ENCODE peak calls at places on chromosomes 4 and X, in five cellular contexts. One of them, this sample, is unnamed.

GRCh38 chr4:55397024-55397520 is 1.3 kb downstream of the TMEM165 start:
- DNase-seq in CD8-positive, alpha-beta memory T cell: no peak
- DNase-seq in hepatocyte: peak; percentile 18
- DNase-seq in kidney: no peak
- DNase-seq in suprapubic skin: peak; percentile 68
- DNase-seq in this sample: no peak

GRCh38 chr4:40227284-40227683 is 30.5 kb downstream of the RHOH start:
- DNase-seq in suprapubic skin: no peak
- DNase-seq in hepatocyte: no peak
- DNase-seq in CD8-positive, alpha-beta memory T cell: peak; percentile 69
- DNase-seq in kidney: no peak
- DNase-seq in this sample: no peak

GRCh38 chrX:107447642-107448041 is 1.8 kb upstream of the FRMPD3 start:
- DNase-seq in hepatocyte: no peak
- DNase-seq in CD8-positive, alpha-beta memory T cell: no peak
- DNase-seq in suprapubic skin: no peak
- DNase-seq in kidney: no peak
- DNase-seq in this sample: no peak

GRCh38 chrX:72123471-72124185 is 8.1 kb downstream of the RTL5 start:
- DNase-seq in hepatocyte: peak; percentile 66
- DNase-seq in kidney: peak; percentile 87
- DNase-seq in CD8-positive, alpha-beta memory T cell: no peak
- DNase-seq in suprapubic skin: no peak
- DNase-seq in this sample: peak; percentile 78

GRCh38 chr4:82792912-82793649 is 5.5 kb downstream of the SCD5 start:
- DNase-seq in CD8-positive, alpha-beta memory T cell: no peak
- DNase-seq in kidney: no peak
- DNase-seq in suprapubic skin: no peak
- DNase-seq in hepatocyte: no peak
- DNase-seq in this sample: no peak

GRCh38 chrX:27998666-27999065 is 17.4 kb upstream of the DCAF8L1 start:
- DNase-seq in kidney: no peak
- DNase-seq in CD8-positive, alpha-beta memory T cell: no peak
- DNase-seq in suprapubic skin: no peak
- DNase-seq in hepatocyte: no peak
- DNase-seq in this sample: no peak

GRCh38 chrX:66728818-66729271 is 90.0 kb upstream of the EDA2R start:
- DNase-seq in kidney: peak; percentile 35
- DNase-seq in hepatocyte: peak; percentile 72
- DNase-seq in suprapubic skin: peak; percentile 65
- DNase-seq in CD8-positive, alpha-beta memory T cell: peak; percentile 50
- DNase-seq in this sample: peak; percentile 62

GRCh38 chr4:129082302-129082701 is 11.0 kb downstream of the SCLT1 start:
- DNase-seq in CD8-positive, alpha-beta memory T cell: no peak
- DNase-seq in kidney: no peak
- DNase-seq in suprapubic skin: no peak
- DNase-seq in hepatocyte: no peak
- DNase-seq in this sample: no peak

GRCh38 chrX:69319376-69319775 is 154.1 kb upstream of the PJA1 start:
- DNase-seq in suprapubic skin: no peak
- DNase-seq in kidney: no peak
- DNase-seq in hepatocyte: no peak
- DNase-seq in CD8-positive, alpha-beta memory T cell: no peak
- DNase-seq in this sample: no peak

GRCh38 chr4:127857641-127858040 is 23.1 kb upstream of the PLK4 start:
- DNase-seq in hepatocyte: no peak
- DNase-seq in kidney: no peak
- DNase-seq in CD8-positive, alpha-beta memory T cell: no peak
- DNase-seq in suprapubic skin: no peak
- DNase-seq in this sample: no peak

GRCh38 chrX:51496501-51497291 is at the start of gene NUDT11:
- DNase-seq in suprapubic skin: no peak
- DNase-seq in CD8-positive, alpha-beta memory T cell: peak; percentile 49
- DNase-seq in hepatocyte: peak; percentile 82
- DNase-seq in kidney: peak; percentile 79
- DNase-seq in this sample: peak; percentile 75

GRCh38 chr4:15331930-15332329 is 95.9 kb upstream of the C1QTNF7 start:
- DNase-seq in hepatocyte: peak; percentile 30
- DNase-seq in CD8-positive, alpha-beta memory T cell: no peak
- DNase-seq in suprapubic skin: no peak
- DNase-seq in kidney: no peak
- DNase-seq in this sample: no peak

GRCh38 chr4:81745076-81745475 is 273.4 kb upstream of the RASGEF1B start:
- DNase-seq in hepatocyte: no peak
- DNase-seq in suprapubic skin: no peak
- DNase-seq in kidney: no peak
- DNase-seq in CD8-positive, alpha-beta memory T cell: no peak
- DNase-seq in this sample: no peak

GRCh38 chr4:181688416-181688815 is 554.8 kb upstream of the TENM3 start:
- DNase-seq in CD8-positive, alpha-beta memory T cell: no peak
- DNase-seq in hepatocyte: no peak
- DNase-seq in suprapubic skin: no peak
- DNase-seq in kidney: no peak
- DNase-seq in this sample: no peak

GRCh38 chr4:82811838-82812672 is 13.5 kb upstream of the SCD5 start:
- DNase-seq in suprapubic skin: no peak
- DNase-seq in kidney: no peak
- DNase-seq in hepatocyte: no peak
- DNase-seq in CD8-positive, alpha-beta memory T cell: no peak
- DNase-seq in this sample: no peak

GRCh38 chrX:64843224-64843623 is 133.0 kb downstream of the ZC4H2 start:
- DNase-seq in suprapubic skin: no peak
- DNase-seq in kidney: no peak
- DNase-seq in hepatocyte: no peak
- DNase-seq in CD8-positive, alpha-beta memory T cell: no peak
- DNase-seq in this sample: no peak

GRCh38 chr4:101157415-101158135 is 189.8 kb downstream of the PPP3CA start:
- DNase-seq in CD8-positive, alpha-beta memory T cell: no peak
- DNase-seq in hepatocyte: no peak
- DNase-seq in kidney: no peak
- DNase-seq in suprapubic skin: no peak
- DNase-seq in this sample: no peak

GRCh38 chr4:19382993-19383392 is 868.7 kb upstream of the SLIT2 start:
- DNase-seq in suprapubic skin: no peak
- DNase-seq in hepatocyte: no peak
- DNase-seq in CD8-positive, alpha-beta memory T cell: no peak
- DNase-seq in kidney: no peak
- DNase-seq in this sample: no peak

GRCh38 chr4:113633467-113633866 is 128.1 kb downstream of the CAMK2D start:
- DNase-seq in kidney: no peak
- DNase-seq in hepatocyte: no peak
- DNase-seq in suprapubic skin: no peak
- DNase-seq in CD8-positive, alpha-beta memory T cell: no peak
- DNase-seq in this sample: no peak

GRCh38 chr4:113627321-113627720 is 134.2 kb downstream of the CAMK2D start:
- DNase-seq in hepatocyte: no peak
- DNase-seq in CD8-positive, alpha-beta memory T cell: no peak
- DNase-seq in kidney: no peak
- DNase-seq in suprapubic skin: no peak
- DNase-seq in this sample: no peak

GRCh38 chr4:113623274-113623894 is 138.2 kb downstream of the CAMK2D start:
- DNase-seq in kidney: no peak
- DNase-seq in hepatocyte: no peak
- DNase-seq in suprapubic skin: no peak
- DNase-seq in CD8-positive, alpha-beta memory T cell: no peak
- DNase-seq in this sample: no peak

GRCh38 chr4:113625902-113626301 is 135.6 kb downstream of the CAMK2D start:
- DNase-seq in kidney: no peak
- DNase-seq in CD8-positive, alpha-beta memory T cell: no peak
- DNase-seq in hepatocyte: no peak
- DNase-seq in suprapubic skin: no peak
- DNase-seq in this sample: no peak

GRCh38 chr4:113628711-113629110 is 132.8 kb downstream of the CAMK2D start:
- DNase-seq in suprapubic skin: no peak
- DNase-seq in CD8-positive, alpha-beta memory T cell: no peak
- DNase-seq in hepatocyte: no peak
- DNase-seq in kidney: no peak
- DNase-seq in this sample: no peak
- H3K27ac ChIP-seq in suprapubic skin: no peak overlapping the region
- H3K27ac ChIP-seq in CD8-positive, alpha-beta memory T cell: no peak overlapping the region
- H3K27ac ChIP-seq in hepatocyte: no peak overlapping the region
- H3K27ac ChIP-seq in kidney: no peak overlapping the region
- H3K27ac ChIP-seq in this sample: no peak overlapping the region

DNA sequence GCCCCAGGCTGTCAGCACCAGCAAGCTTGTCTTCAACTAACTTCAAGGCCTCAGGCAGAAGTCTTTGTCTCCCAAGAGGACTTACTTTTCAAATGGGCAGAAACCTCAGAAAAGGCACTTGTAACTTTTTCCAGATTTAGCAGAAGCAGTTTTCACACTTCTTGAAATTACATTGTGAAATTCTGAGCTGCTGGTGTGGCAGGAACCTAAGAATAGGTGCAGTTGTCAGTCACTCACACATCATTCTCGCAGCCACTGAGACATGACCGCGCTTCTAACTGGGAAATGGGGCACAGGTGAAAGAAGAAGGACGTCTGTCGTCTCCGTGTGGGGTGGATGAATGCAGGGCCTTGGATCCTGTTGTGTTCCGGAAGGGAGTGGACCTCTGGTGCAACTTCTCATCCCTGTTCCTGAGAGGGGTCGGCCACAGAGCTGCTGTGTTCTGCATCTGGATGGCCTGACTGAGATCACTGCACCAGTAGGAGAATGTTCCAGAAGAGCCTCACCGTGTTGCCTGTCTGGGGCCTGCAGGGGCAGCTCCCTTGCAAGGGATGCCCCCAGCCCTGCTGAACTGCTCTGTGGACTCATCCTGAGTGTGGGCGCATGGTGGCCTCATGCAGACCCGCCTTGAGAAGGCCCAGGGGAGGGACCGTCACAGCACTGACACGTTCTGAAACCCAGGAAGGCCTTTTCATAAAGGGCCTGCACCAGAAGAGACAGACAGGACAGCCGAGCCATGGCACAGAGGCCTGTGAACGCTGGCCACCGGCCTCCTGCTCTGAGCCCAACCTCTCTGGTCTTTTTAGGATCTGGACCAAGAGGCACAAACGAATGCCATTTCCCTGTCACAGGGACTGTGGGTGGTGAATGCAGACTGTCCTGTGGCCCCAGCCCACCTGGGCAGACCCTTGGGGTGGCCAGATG is 18.7 kb downstream of the NAT8L start:
- DNase-seq in kidney: peak; percentile 50
- DNase-seq in suprapubic skin: peak; percentile 32
- DNase-seq in CD8-positive, alpha-beta memory T cell: no peak
- DNase-seq in hepatocyte: no peak
- DNase-seq in this sample: peak; percentile 54
- H3K27ac ChIP-seq in kidney: no peak overlapping the region
- H3K27ac ChIP-seq in suprapubic skin: no peak overlapping the region
- H3K27ac ChIP-seq in CD8-positive, alpha-beta memory T cell: no peak overlapping the region
- H3K27ac ChIP-seq in hepatocyte: no peak overlapping the region
- H3K27ac ChIP-seq in this sample: no peak overlapping the region

DNA sequence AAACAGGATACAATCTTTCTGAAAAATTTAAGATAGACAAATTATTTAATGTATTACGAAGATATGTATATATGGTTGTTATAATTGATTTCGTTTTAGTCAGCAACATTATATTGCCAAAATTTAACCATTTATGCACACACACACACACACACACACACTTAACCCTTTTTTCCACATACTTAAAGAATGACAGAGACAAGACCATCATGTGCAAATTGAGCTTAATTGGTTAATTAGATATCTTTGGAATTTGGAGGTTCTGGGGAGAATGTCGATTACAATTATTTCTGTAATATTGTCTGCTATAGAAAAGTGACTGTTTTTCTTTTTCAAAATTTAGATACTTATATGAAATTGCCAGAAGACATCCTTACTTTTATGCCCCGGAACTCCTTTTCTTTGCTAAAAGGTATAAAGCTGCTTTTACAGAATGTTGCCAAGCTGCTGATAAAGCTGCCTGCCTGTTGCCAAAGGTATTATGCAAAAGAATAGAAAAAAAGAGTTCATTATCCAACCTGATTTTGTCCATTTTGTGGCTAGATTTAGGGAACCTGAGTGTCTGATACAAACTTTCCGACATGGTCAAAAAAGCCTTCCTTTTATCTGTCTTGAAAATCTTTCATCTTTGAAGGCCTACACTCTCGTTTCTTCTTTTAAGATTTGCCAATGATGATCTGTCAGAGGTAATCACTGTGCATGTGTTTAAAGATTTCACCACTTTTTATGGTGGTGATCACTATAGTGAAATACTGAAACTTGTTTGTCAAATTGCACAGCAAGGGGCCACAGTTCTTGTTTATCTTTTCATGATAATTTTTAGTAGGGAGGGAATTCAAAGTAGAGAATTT is 5.2 kb downstream of the ALB start:
- DNase-seq in CD8-positive, alpha-beta memory T cell: no peak
- DNase-seq in kidney: no peak
- DNase-seq in suprapubic skin: no peak
- DNase-seq in hepatocyte: no peak
- DNase-seq in this sample: no peak
- H3K27ac ChIP-seq in CD8-positive, alpha-beta memory T cell: no peak overlapping the region
- H3K27ac ChIP-seq in kidney: no peak overlapping the region
- H3K27ac ChIP-seq in suprapubic skin: no peak overlapping the region
- H3K27ac ChIP-seq in hepatocyte: no peak overlapping the region
- H3K27ac ChIP-seq in this sample: no peak overlapping the region

GRCh38 chr4:32061916-32062315 is 1341.7 kb downstream of the PCDH7 start:
- DNase-seq in suprapubic skin: no peak
- DNase-seq in hepatocyte: no peak
- DNase-seq in kidney: no peak
- DNase-seq in CD8-positive, alpha-beta memory T cell: no peak
- DNase-seq in this sample: no peak
- H3K27ac ChIP-seq in suprapubic skin: no peak overlapping the region
- H3K27ac ChIP-seq in hepatocyte: no peak overlapping the region
- H3K27ac ChIP-seq in kidney: no peak overlapping the region
- H3K27ac ChIP-seq in CD8-positive, alpha-beta memory T cell: no peak overlapping the region
- H3K27ac ChIP-seq in this sample: no peak overlapping the region

DNA sequence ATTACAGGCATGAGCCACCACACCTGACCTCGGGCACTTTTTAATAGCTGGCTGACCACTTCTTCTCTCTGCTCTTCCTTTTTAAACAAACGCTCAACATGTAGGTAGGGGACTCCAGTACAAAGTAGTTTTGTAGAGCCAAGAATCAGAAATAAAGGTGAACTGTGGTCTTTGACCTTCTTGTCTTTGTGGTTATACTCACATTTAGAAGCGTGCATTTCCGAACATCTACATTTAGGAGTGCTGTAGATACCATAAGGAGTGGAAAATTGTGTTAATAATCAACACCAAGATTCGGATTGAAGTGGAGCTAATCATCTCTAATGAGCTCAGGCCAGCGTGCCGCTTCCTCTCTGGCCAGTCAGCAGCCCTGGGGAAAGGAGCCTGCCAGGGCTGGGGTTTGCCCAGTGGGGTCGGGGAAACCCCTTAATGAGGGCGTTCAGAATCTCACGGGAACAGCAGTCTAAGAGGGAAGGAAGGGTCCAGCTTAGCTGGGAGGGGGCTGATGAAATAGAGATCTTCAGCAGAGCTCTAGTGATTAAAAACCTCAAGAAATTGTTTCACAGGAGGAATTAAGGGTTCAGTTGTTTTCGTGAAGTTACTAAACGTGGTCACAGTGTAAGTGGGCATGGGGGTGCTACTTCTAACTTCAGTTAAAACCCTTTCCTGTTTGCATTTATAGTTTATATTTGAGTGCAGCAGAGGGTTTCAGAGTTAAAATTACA is 81.2 kb downstream of the GAB1 start:
- DNase-seq in suprapubic skin: no peak
- DNase-seq in kidney: no peak
- DNase-seq in CD8-positive, alpha-beta memory T cell: no peak
- DNase-seq in hepatocyte: no peak
- DNase-seq in this sample: no peak
- H3K27ac ChIP-seq in suprapubic skin: no peak overlapping the region
- H3K27ac ChIP-seq in kidney: no peak overlapping the region
- H3K27ac ChIP-seq in CD8-positive, alpha-beta memory T cell: no peak overlapping the region
- H3K27ac ChIP-seq in hepatocyte: no peak overlapping the region
- H3K27ac ChIP-seq in this sample: no peak overlapping the region

GRCh38 chr4:165060938-165061337 is 7.3 kb downstream of the TRIM75 start:
- DNase-seq in CD8-positive, alpha-beta memory T cell: no peak
- DNase-seq in kidney: no peak
- DNase-seq in suprapubic skin: no peak
- DNase-seq in hepatocyte: no peak
- DNase-seq in this sample: no peak
- H3K27ac ChIP-seq in CD8-positive, alpha-beta memory T cell: no peak overlapping the region
- H3K27ac ChIP-seq in kidney: no peak overlapping the region
- H3K27ac ChIP-seq in suprapubic skin: no peak overlapping the region
- H3K27ac ChIP-seq in hepatocyte: no peak overlapping the region
- H3K27ac ChIP-seq in this sample: no peak overlapping the region